ENCODE peak calls at places on chromosomes 16 and 17, in four cellular contexts. I is body of pancreas, W is suprapubic skin, N is prostate gland. U is an unnamed sample.

GRCh38 chr17:32491371-32492280 is 4.8 kb downstream of the CDK5R1 start:
- DNase-seq in I (no peak), W (peak; percentile 24), N (no peak), U (no peak)

GRCh38 chr17:2179615-2180295 is 123.8 kb downstream of the SMG6 start:
- DNase-seq in I (peak; percentile 83), W (peak; percentile 82), N (peak; percentile 51), U (peak; percentile 81)

GRCh38 chr17:82380860-82381702 is 9.5 kb downstream of the UTS2R start:
- DNase-seq in I (no peak), W (no peak), N (no peak), U (no peak)

GRCh38 chr17:69857412-69857835 is 217.6 kb upstream of the KCNJ16 start:
- DNase-seq in I (no peak), W (no peak), N (no peak), U (no peak)

GRCh38 chr17:76276461-76277299 is 11.5 kb downstream of the UBALD2 start:
- DNase-seq in I (no peak), W (no peak), N (no peak), U (no peak)

GRCh38 chr16:460787-461186 is 35.3 kb downstream of the RAB11FIP3 start:
- DNase-seq in I (no peak), W (no peak), N (no peak), U (no peak)

GRCh38 chr17:77494664-77495435 is 354.1 kb downstream of the SEC14L1 start:
- DNase-seq in I (peak; percentile 80), W (peak; percentile 84), N (peak; percentile 79), U (peak; percentile 82)

GRCh38 chr17:78377858-78378224 is 608 bp upstream of the PGS1 start:
- DNase-seq in I (no peak), W (no peak), N (no peak), U (no peak)

GRCh38 chr16:77840093-77840492 is 51.7 kb downstream of the VAT1L start:
- DNase-seq in I (no peak), W (no peak), N (no peak), U (no peak)

GRCh38 chr17:6365187-6365943 is 69.6 kb downstream of the AIPL1 start:
- DNase-seq in I (no peak), W (no peak), N (no peak), U (no peak)

GRCh38 chr16:27951752-27952151 is 111.8 kb downstream of the GSG1L start:
- DNase-seq in I (no peak), W (peak; percentile 0), N (no peak), U (no peak)

GRCh38 chr17:40445769-40446468 is 2.7 kb downstream of the IGFBP4 start:
- DNase-seq in I (no peak), W (no peak), N (no peak), U (no peak)

GRCh38 chr17:40448213-40448638 is 5.0 kb downstream of the IGFBP4 start:
- DNase-seq in I (peak; percentile 51), W (no peak), N (no peak), U (peak; percentile 66)

GRCh38 chr17:40448639-40449261 is 5.5 kb downstream of the IGFBP4 start:
- DNase-seq in I (peak; percentile 75), W (no peak), N (no peak), U (peak; percentile 81)

GRCh38 chr17:40443988-40444899 is 994 bp downstream of the IGFBP4 start:
- DNase-seq in I (no peak), W (no peak), N (no peak), U (peak; percentile 53)

GRCh38 chr17:40447148-40447644 is 3.9 kb downstream of the IGFBP4 start:
- DNase-seq in I (no peak), W (no peak), N (no peak), U (peak; percentile 26)
- TF ChIP-seq POLR2A in I (no peak), W (no peak), N (no peak), U (no peak)

DNA sequence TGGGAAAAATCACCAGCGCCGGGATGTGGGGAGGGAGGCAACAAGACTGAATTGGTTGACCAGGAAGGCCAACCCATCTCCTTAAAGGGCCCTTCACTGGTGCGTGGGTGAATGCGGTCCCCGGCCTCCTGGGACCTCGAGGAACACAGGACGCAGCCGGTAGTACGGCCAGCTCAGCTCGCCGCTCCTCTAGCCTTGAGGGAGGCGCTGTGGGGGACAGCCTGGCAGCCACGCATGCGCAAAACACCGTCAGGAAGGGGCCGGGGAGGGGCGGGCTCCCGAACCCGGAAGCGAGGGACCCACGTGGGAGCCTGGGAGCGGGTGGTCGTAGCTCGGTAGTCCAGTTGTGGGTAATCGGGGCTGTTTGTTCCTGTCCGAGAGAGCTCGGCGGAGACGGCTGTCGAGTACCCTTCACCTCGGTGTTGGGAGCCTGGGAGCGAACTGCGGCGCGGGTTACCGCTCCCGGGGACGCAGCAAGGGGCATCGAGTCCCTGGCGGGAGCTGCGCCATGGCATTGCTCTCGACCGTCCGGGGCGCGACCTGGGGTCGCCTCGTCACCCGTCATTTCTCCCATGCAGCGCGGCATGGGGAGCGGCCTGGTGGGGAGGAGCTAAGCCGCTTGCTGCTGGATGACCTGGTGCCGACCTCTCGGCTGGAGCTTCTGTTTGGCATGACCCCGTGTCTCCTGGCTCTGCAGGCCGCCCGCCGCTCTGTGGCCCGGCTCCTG is at the start of gene MRM1:
- DNase-seq in I (peak; percentile 96), W (peak; percentile 94), N (peak; percentile 88), U (peak; percentile 94)
- TF ChIP-seq CTCF in I (no peak), W (no peak), N (peak; percentile 22), U (no peak)

GRCh38 chr17:79799538-79800324 is 2.9 kb upstream of the CBX8 start:
- DNase-seq in I (no peak), W (no peak), N (no peak), U (no peak)

GRCh38 chr17:79797492-79798295 is 817 bp upstream of the CBX8 start:
- DNase-seq in I (peak; percentile 46), W (no peak), N (no peak), U (no peak)

GRCh38 chr17:79796570-79797491 is at the start of gene CBX8:
- DNase-seq in I (peak; percentile 100), W (peak; percentile 100), N (peak; percentile 99), U (peak; percentile 100)

GRCh38 chr17:79799174-79799537 is 2.3 kb upstream of the CBX8 start:
- DNase-seq in I (no peak), W (no peak), N (no peak), U (no peak)

GRCh38 chr17:79798296-79799173 is 1.7 kb upstream of the CBX8 start:
- DNase-seq in I (no peak), W (no peak), N (no peak), U (peak; percentile 39)
- TF ChIP-seq POLR2A in I (no peak), W (no peak), N (no peak), U (no peak)

GRCh38 chr16:13426279-13426678 is 493.7 kb upstream of the ERCC4 start:
- DNase-seq in I (no peak), W (no peak), N (no peak), U (no peak)
- TF ChIP-seq CTCF in I (no peak), W (no peak), N (no peak), U (no peak)

DNA sequence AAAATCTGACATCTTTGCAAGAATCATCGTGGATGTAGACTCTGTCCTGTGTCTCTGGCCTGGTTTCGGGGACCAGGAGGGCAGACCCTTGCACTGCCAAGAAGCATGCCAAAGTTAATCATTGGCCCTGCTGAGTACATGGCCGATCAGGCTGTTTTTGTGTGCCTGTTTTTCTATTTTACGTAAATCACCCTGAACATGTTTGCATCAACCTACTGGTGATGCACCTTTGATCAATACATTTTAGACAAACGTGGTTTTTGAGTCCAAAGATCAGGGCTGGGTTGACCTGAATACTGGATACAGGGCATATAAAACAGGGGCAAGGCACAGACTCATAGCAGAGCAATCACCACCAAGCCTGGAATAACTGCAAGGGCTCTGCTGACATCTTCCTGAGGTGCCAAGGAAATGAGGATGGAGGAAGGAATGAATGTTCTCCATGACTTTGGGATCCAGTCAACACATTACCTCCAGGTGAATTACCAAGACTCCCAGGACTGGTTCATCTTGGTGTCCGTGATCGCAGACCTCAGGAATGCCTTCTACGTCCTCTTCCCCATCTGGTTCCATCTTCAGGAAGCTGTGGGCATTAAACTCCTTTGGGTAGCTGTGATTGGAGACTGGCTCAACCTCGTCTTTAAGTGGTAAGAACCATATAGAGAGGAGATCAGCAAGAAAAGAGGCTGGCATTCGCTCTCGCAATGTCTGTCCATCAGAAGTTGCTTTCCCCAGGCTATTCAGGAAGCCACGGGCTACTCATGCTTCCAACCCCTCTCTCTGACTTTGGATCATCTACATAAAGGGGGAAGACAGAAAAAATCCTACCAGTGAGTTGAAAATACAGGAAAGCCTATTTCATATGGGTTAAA is at the start of gene G6PC1:
- DNase-seq in I (no peak), W (no peak), N (no peak), U (no peak)
- TF ChIP-seq POLR2A in I (no peak), W (no peak), N (no peak), U (no peak)

GRCh38 chr16:58197314-58198012 is 443 bp downstream of the CSNK2A2 start:
- DNase-seq in I (no peak), W (no peak), N (no peak), U (no peak)

GRCh38 chr16:58198739-58199411 is 969 bp upstream of the CSNK2A2 start:
- DNase-seq in I (no peak), W (no peak), N (no peak), U (no peak)

GRCh38 chr16:58200398-58200797 is 2.5 kb upstream of the CSNK2A2 start:
- DNase-seq in I (no peak), W (no peak), N (no peak), U (no peak)

GRCh38 chr16:58196898-58197313 is 1.0 kb downstream of the CSNK2A2 start:
- DNase-seq in I (no peak), W (no peak), N (no peak), U (no peak)

GRCh38 chr16:58198022-58198683 is at the start of gene CSNK2A2:
- DNase-seq in I (peak; percentile 75), W (peak; percentile 69), N (peak; percentile 51), U (peak; percentile 71)
- TF ChIP-seq CTCF in I (peak; percentile 12), W (no peak), N (peak; percentile 30), U (no peak)

GRCh38 chr17:64148017-64148631 is 18.2 kb upstream of the ERN1 start:
- DNase-seq in I (no peak), W (peak; percentile 49), N (no peak), U (no peak)
- TF ChIP-seq POLR2A in I (no peak), W (no peak), N (no peak), U (no peak)

DNA sequence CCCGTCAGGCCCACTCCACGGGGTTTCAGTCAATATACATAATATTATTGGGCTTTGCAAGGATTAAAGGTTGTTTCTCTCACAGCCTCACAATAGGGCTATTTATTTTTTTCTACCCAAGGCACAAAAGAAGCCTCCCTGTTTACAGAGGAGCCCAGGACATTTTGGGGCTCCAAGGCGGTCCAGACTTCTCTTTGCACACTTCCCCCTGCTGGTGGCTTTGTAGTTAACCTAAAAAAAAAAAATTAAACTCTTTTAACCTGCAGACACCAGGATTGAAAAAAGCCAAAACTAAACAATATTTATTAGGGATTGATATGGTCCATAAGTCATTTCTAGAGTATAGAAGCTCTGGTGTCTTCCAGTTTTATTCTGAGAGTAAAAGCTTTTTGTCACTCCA is 169.7 kb upstream of the ZFHX3 start:
- DNase-seq in I (no peak), W (no peak), N (no peak), U (peak; percentile 18)
- TF ChIP-seq CTCF in I (no peak), W (no peak), N (no peak), U (peak; percentile 40)